ENCODE peak calls at places on chromosomes 5 and 9, in five cellular contexts. B is coronary artery, N is fibroblast of gingiva, K is astrocyte of the hippocampus, T is iris pigment epithelial cell. D is an unnamed sample.
A peak's percentile ranks its signal among the peaks of the same experiment; 100 is the strongest.

GRCh38 chr9:3150030-3150429 is 306.1 kb upstream of the PUM3 start:
- DNase-seq in B (no peak), N (no peak), K (no peak), T (no peak), D (no peak)

GRCh38 chr5:148970228-148970627 is 92.6 kb downstream of the SH3TC2 start:
- DNase-seq in B (no peak), N (no peak), K (peak; percentile 51), T (no peak), D (peak; percentile 44)

GRCh38 chr5:107542831-107543231 is 127.9 kb downstream of the EFNA5 start:
- DNase-seq in B (peak; percentile 89), N (peak; percentile 94), K (peak; percentile 51), T (peak; percentile 91), D (peak; percentile 30)

GRCh38 chr5:179204572-179204971 is 140.7 kb downstream of the ADAMTS2 start:
- DNase-seq in B (no peak), N (no peak), K (no peak), T (no peak), D (no peak)

GRCh38 chr5:109143001-109143400 is 266.8 kb downstream of the PJA2 start:
- DNase-seq in B (no peak), N (no peak), K (no peak), T (peak; percentile 18), D (no peak)

GRCh38 chr5:68161156-68161555 is 54.4 kb upstream of the PIK3R1 start:
- DNase-seq in B (no peak), N (no peak), K (no peak), T (no peak), D (no peak)

GRCh38 chr9:137313326-137313920 is 11.4 kb upstream of the NRARP start:
- DNase-seq in B (peak; percentile 62), N (no peak), K (peak; percentile 1), T (no peak), D (no peak)

GRCh38 chr5:118044169-118044568 is 944.2 kb downstream of the DTWD2 start:
- DNase-seq in B (no peak), N (no peak), K (no peak), T (no peak), D (no peak)

GRCh38 chr9:127647451-127647850 is 35.4 kb downstream of the STXBP1 start:
- DNase-seq in B (no peak), N (no peak), K (no peak), T (no peak), D (no peak)

GRCh38 chr9:124125590-124126047 is 114.1 kb downstream of the LHX2 start:
- DNase-seq in B (no peak), N (no peak), K (no peak), T (no peak), D (no peak)

GRCh38 chr5:36657563-36657995 is 51.2 kb downstream of the SLC1A3 start:
- DNase-seq in B (no peak), N (peak; percentile 99), K (peak; percentile 95), T (peak; percentile 99), D (no peak)

GRCh38 chr5:37714756-37715155 is 125.1 kb downstream of the GDNF start:
- DNase-seq in B (no peak), N (peak; percentile 61), K (no peak), T (no peak), D (no peak)

GRCh38 chr9:10071579-10071978 is 541.2 kb downstream of the PTPRD start:
- DNase-seq in B (no peak), N (no peak), K (no peak), T (no peak), D (no peak)

GRCh38 chr5:111932628-111933027 is 175.6 kb upstream of the NREP start:
- DNase-seq in B (no peak), N (no peak), K (peak; percentile 31), T (no peak), D (no peak)

GRCh38 chr9:85515021-85515420 is 226.7 kb downstream of the AGTPBP1 start:
- DNase-seq in B (no peak), N (no peak), K (no peak), T (no peak), D (no peak)

GRCh38 chr5:30574761-30575160 is 618.7 kb upstream of the CDH6 start:
- DNase-seq in B (no peak), N (no peak), K (peak; percentile 65), T (peak; percentile 26), D (no peak)

GRCh38 chr5:158354958-158355357 is 496.0 kb upstream of the CLINT1 start:
- DNase-seq in B (no peak), N (no peak), K (no peak), T (no peak), D (no peak)

GRCh38 chr5:95281211-95281610 is 3.7 kb downstream of the MCTP1 start:
- DNase-seq in B (no peak), N (no peak), K (peak; percentile 66), T (peak; percentile 30), D (no peak)

GRCh38 chr5:76620166-76620565 is 3.0 kb downstream of the F2RL2 start:
- DNase-seq in B (no peak), N (no peak), K (no peak), T (no peak), D (no peak)

GRCh38 chr5:143350790-143351603 is 52.5 kb downstream of the NR3C1 start:
- DNase-seq in B (no peak), N (peak; percentile 63), K (peak; percentile 53), T (peak; percentile 92), D (no peak)

GRCh38 chr5:71564884-71565283 is 22.3 kb upstream of the MCCC2 start:
- DNase-seq in B (no peak), N (no peak), K (no peak), T (no peak), D (no peak)

GRCh38 chr9:130445268-130445983 is 665 bp downstream of the ASS1 start:
- DNase-seq in B (peak; percentile 91), N (peak; percentile 84), K (peak; percentile 23), T (peak; percentile 49), D (no peak)

GRCh38 chr5:10707198-10708187 is 53.5 kb downstream of the DAP start:
- DNase-seq in B (no peak), N (no peak), K (no peak), T (peak; percentile 47), D (no peak)

GRCh38 chr9:121883281-121884056 is 209.6 kb downstream of the TTLL11 start:
- DNase-seq in B (peak; percentile 12), N (no peak), K (peak; percentile 62), T (peak; percentile 60), D (no peak)

GRCh38 chr9:133587466-133587865 is 21.7 kb downstream of the FAM163B start:
- DNase-seq in B (no peak), N (no peak), K (no peak), T (no peak), D (no peak)

D was measured in NCI-H748 treated with DMSO at 0.1 percent for 48 hours.